ENCODE peak calls at places on chromosome 4, in four cellular contexts. D is aorta, W is NCI-H1105, U is amygdala. T is an unnamed sample.

GRCh38 chr4:102734591-102735385 is 26.0 kb downstream of the MANBA start:
- DNase-seq in U (no peak), W (no peak), D (no peak), T (no peak)

GRCh38 chr4:15042529-15043167 is 40.4 kb downstream of the CPEB2 start:
- DNase-seq in W (no peak), D (no peak), U (no peak), T (no peak)

GRCh38 chr4:112005027-112005426 is 140.2 kb upstream of the FAM241A start:
- DNase-seq in U (no peak), D (no peak), W (no peak), T (no peak)

GRCh38 chr4:168536448-168536847 is 39.6 kb downstream of the PALLD start:
- DNase-seq in W (no peak), U (no peak), D (no peak), T (no peak)

GRCh38 chr4:182643801-182644311 is 273.3 kb downstream of the DCTD start:
- DNase-seq in U (no peak), D (no peak), W (no peak), T (no peak)

GRCh38 chr4:62399242-62399641 is 1199.1 kb downstream of the ADGRL3 start:
- DNase-seq in U (no peak), D (no peak), W (no peak), T (no peak)

GRCh38 chr4:16582526-16582925 is 315.9 kb downstream of the LDB2 start:
- DNase-seq in U (no peak), D (peak), W (no peak), T (no peak)

GRCh38 chr4:142446965-142447474 is 399.1 kb downstream of the INPP4B start:
- DNase-seq in W (no peak), D (no peak), U (no peak), T (no peak)

GRCh38 chr4:113511944-113512343 is 249.6 kb downstream of the CAMK2D start:
- DNase-seq in W (no peak), U (no peak), D (no peak), T (no peak)

GRCh38 chr4:88115587-88115986 is 42.9 kb downstream of the ABCG2 start:
- DNase-seq in U (no peak), D (no peak), W (no peak), T (no peak)

GRCh38 chr4:53688186-53688790 is 97.0 kb upstream of the LNX1 start:
- DNase-seq in U (no peak), D (no peak), W (no peak), T (no peak)

GRCh38 chr4:76622717-76623116 is 187.7 kb downstream of the SHROOM3 start:
- DNase-seq in D (no peak), W (no peak), U (no peak), T (no peak)

GRCh38 chr4:5276475-5277045 is 225.3 kb downstream of the STK32B start:
- DNase-seq in U (no peak), D (no peak), W (peak), T (no peak)

GRCh38 chr4:14810121-14810520 is 192.2 kb upstream of the CPEB2 start:
- DNase-seq in D (no peak), U (no peak), W (no peak), T (no peak)

GRCh38 chr4:171650543-171650942 is 162.7 kb upstream of the GALNTL6 start:
- DNase-seq in W (no peak), U (no peak), D (no peak), T (no peak)

GRCh38 chr4:83387922-83388676 is 53.5 kb upstream of the HPSE start:
- DNase-seq in D (no peak), U (no peak), W (no peak), T (no peak)

GRCh38 chr4:112704991-112705845 is 68.3 kb downstream of the LARP7 start:
- DNase-seq in D (peak), U (peak), W (no peak), T (no peak)

GRCh38 chr4:57191523-57192034 is 81.4 kb upstream of the IGFBP7 start:
- DNase-seq in U (no peak), D (no peak), W (no peak), T (no peak)

GRCh38 chr4:153419029-153419428 is 47.1 kb upstream of the TMEM131L start:
- DNase-seq in W (no peak), D (no peak), U (no peak), T (no peak)

T was measured in mesenteric fat pad.